ENCODE peak calls at places on chromosomes 16 and 17, in seven cellular contexts. V is activated T-cell treated with anti-CD3 and anti-CD28 coated beads for 24 hours; I is NCI-H510A; R is NCI-H1694; E is AG04450; A is GF-D8; M is stimulated activated CD4-positive, alpha-beta T cell treated with anti-CD3 and anti-CD28 coated beads, Interleukin-1b, Interleukin-23, amount 100 ng/mL, for 1 hour. Y is an unnamed sample.

GRCh38 chr16:85146532-85146797 is 34.2 kb upstream of the CIBAR2 start:
- DNase-seq in V (no peak), I (no peak), R (no peak), E (no peak), A (no peak), M (no peak), Y (no peak)

GRCh38 chr17:7282752-7283321 is 1.3 kb downstream of the SLC2A4 start:
- DNase-seq in V (no peak), I (no peak), R (no peak), E (no peak), A (no peak), M (no peak), Y (no peak)

GRCh38 chr17:47207143-47208067 is 1.7 kb upstream of the MYL4 start:
- DNase-seq in V (no peak), I (no peak), R (no peak), E (no peak), A (no peak), M (no peak), Y (no peak)

GRCh38 chr17:52157161-52157560 is 1.4 kb downstream of the CA10 start:
- DNase-seq in V (no peak), I (no peak), R (peak; percentile 56), E (no peak), A (no peak), M (no peak), Y (no peak)

GRCh38 chr17:70535986-70536385 is 366.7 kb downstream of the KCNJ2 start:
- DNase-seq in V (no peak), I (no peak), R (no peak), E (no peak), A (no peak), M (no peak), Y (no peak)

GRCh38 chr16:58084635-58085034 is 44.5 kb downstream of the CFAP20 start:
- DNase-seq in V (no peak), I (no peak), R (no peak), E (no peak), A (no peak), M (no peak), Y (no peak)

GRCh38 chr17:35630530-35631148 is 43.5 kb downstream of the AP2B1 start:
- DNase-seq in V (no peak), I (no peak), R (no peak), E (no peak), A (no peak), M (no peak), Y (no peak)

GRCh38 chr17:13393841-13394710 is 207.7 kb downstream of the HS3ST3A1 start:
- DNase-seq in V (no peak), I (no peak), R (no peak), E (peak; percentile 70), A (no peak), M (no peak), Y (no peak)